ENCODE peak calls at places on chromosomes 16 and 17, in ten cellular contexts. I is mesendoderm; Z is PC-3; U is transverse colon; G is fibroblast of lung; H is A549; F is CD8-positive, alpha-beta memory T cell; N is tibial nerve; W is heart right ventricle; M is adrenal gland. K is an unnamed sample.
A peak's percentile ranks its signal among the peaks of the same experiment; 100 is the strongest.

GRCh38 chr17:18993876-18994275 is 10.7 kb downstream of the FAM83G start:
- DNase-seq in N (no peak), M (no peak), U (no peak), Z (no peak), I (no peak), F (no peak), G (peak; percentile 75), W (no peak), H (no peak), K (no peak)

GRCh38 chr16:31458073-31458834 is 1.0 kb upstream of the ARMC5 start:
- DNase-seq in N (no peak), I (peak; percentile 75), Z (no peak), F (peak; percentile 80), U (peak; percentile 72), H (peak; percentile 60), W (peak; percentile 59), M (peak; percentile 62), G (no peak), K (peak; percentile 65)

GRCh38 chr17:37714897-37715296 is 30.0 kb downstream of the HNF1B start:
- DNase-seq in M (no peak), G (no peak), U (no peak), H (peak; percentile 85), F (no peak), N (no peak), I (no peak), W (no peak), Z (peak; percentile 21), K (no peak)

GRCh38 chr17:2070241-2071023 is 15.5 kb downstream of the HIC1 start:
- DNase-seq in I (peak; percentile 77), W (no peak), U (no peak), G (no peak), H (no peak), N (no peak), M (no peak), F (peak; percentile 76), Z (no peak), K (no peak)

GRCh38 chr17:56867948-56868376 is 34.0 kb downstream of the DGKE start:
- DNase-seq in Z (no peak), N (no peak), H (no peak), W (no peak), F (no peak), U (no peak), M (no peak), G (no peak), I (no peak), K (no peak)

GRCh38 chr17:72430611-72431432 is 310.0 kb downstream of the SOX9 start:
- DNase-seq in F (no peak), M (no peak), Z (peak; percentile 25), U (peak; percentile 77), W (no peak), G (no peak), H (no peak), I (peak; percentile 74), N (no peak), K (no peak)

GRCh38 chr17:38870259-38871165 is 654 bp downstream of the LASP1 start:
- DNase-seq in Z (peak; percentile 19), I (peak; percentile 45), G (peak; percentile 54), M (peak; percentile 76), F (peak; percentile 82), H (peak; percentile 73), N (peak; percentile 75), U (peak; percentile 83), W (peak; percentile 76), K (peak; percentile 73)

GRCh38 chr16:565420-566330 is 1.1 kb upstream of the NHLRC4 start:
- DNase-seq in G (peak; percentile 9), Z (no peak), W (no peak), M (no peak), F (no peak), I (no peak), U (no peak), H (no peak), N (no peak), K (no peak)

GRCh38 chr16:10121496-10121895 is 60.7 kb downstream of the GRIN2A start:
- DNase-seq in F (no peak), H (no peak), U (no peak), Z (peak; percentile 85), I (peak; percentile 41), N (no peak), M (no peak), W (no peak), G (no peak), K (no peak)

GRCh38 chr16:7158481-7158880 is 174.2 kb upstream of the RBFOX1 start:
- DNase-seq in I (no peak), H (no peak), Z (no peak), M (no peak), F (no peak), N (no peak), G (no peak), W (no peak), U (no peak), K (no peak)

GRCh38 chr17:42133461-42134041 is 10.9 kb downstream of the HSPB9 start:
- DNase-seq in H (no peak), N (no peak), G (no peak), U (peak; percentile 64), Z (no peak), I (no peak), M (no peak), F (no peak), W (no peak), K (no peak)

GRCh38 chr16:17435324-17435723 is 35.4 kb downstream of the XYLT1 start:
- DNase-seq in I (no peak), Z (no peak), F (no peak), W (no peak), N (no peak), U (no peak), G (no peak), M (no peak), H (no peak), K (no peak)

GRCh38 chr16:17434006-17434405 is 36.8 kb downstream of the XYLT1 start:
- DNase-seq in M (no peak), N (no peak), F (no peak), U (no peak), W (no peak), G (peak; percentile 21), H (no peak), I (no peak), Z (no peak), K (no peak)

GRCh38 chr16:17432902-17433576 is 37.7 kb downstream of the XYLT1 start:
- DNase-seq in H (no peak), U (no peak), F (no peak), N (no peak), W (no peak), Z (no peak), I (no peak), G (peak; percentile 73), M (no peak), K (no peak)

GRCh38 chr16:17431904-17432625 is 38.7 kb downstream of the XYLT1 start:
- DNase-seq in I (no peak), G (no peak), N (no peak), U (no peak), Z (no peak), H (no peak), W (no peak), M (no peak), F (no peak), K (no peak)

DNA sequence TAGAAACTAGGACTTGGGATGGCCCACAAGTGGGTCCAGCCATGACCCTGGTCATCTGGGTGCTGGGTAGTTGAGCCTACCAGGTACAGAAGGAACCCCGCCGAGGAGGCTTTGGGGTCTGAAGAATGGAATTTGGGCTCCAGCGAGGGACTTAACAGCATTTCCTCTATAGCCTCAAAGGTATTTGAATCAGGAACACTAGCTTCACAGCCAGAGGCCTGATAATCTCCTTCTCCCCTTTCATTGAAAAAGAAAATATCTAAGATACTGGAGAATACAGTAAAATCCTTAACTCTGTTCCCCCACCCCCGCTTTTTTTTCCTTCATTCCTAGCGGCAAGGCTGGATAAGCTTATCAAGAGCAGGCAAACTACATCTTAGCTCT is 37.2 kb downstream of the XYLT1 start:
- DNase-seq in M (no peak), N (no peak), G (no peak), Z (no peak), F (no peak), U (no peak), H (no peak), I (peak; percentile 87), W (no peak), K (no peak)
- H3K4me1 ChIP-seq in M (no peaks in the 10 kb centered on the region), N (no peaks in the 10 kb centered on the region), G (no peaks in the 10 kb centered on the region), Z (no peaks in the 10 kb centered on the region), F (peaks cover 5% of the 10 kb centered on the region), U (no peaks in the 10 kb centered on the region), H (no peaks in the 10 kb centered on the region), I (peaks cover 15% of the 10 kb centered on the region), W (peaks cover 10% of the 10 kb centered on the region), K (no peaks in the 10 kb centered on the region)

DNA sequence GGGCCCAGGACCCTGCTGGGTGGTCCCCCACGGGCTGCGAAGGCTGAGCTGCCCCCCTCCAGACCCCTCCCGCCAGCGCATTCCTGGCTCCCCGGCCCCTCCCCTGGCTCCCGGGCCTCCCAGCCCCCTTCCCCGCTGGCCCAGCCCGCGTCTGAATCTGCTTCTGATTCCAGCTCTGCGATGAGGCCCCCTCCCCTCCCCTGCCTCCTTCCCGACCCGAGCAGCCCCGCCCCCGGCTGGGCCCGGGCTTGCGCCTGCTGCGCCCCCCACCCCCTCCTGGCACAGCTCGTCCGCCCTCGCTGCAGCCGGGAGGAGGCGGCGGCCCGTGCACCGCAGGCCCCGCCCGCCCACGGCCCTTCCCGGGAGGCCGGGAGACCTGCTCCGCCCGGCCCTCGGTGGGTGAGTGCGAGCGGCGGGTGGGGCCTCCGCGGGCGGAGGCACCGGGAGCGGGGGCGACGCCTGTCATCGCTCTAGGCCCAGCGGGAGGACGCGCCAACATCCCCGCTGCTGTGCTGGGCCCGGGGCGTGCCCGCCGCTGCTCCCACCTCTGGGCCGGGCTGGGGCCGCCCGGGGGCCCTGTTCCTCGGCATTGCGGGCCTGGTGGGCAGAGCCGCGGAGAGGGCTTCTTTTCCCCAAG is at the start of gene NTN3:
- DNase-seq in U (no peak), G (no peak), H (no peak), F (no peak), N (no peak), W (no peak), M (no peak), Z (peak; percentile 6), I (peak; percentile 43), K (peak; percentile 28)
- H3K4me1 ChIP-seq in U (peaks cover 16% of the 10 kb centered on the region), G (peaks cover 18% of the 10 kb centered on the region), H (peaks cover 44% of the 10 kb centered on the region), F (peaks cover 17% of the 10 kb centered on the region), N (peaks cover 49% of the 10 kb centered on the region), W (peaks cover 42% of the 10 kb centered on the region), M (peaks cover 37% of the 10 kb centered on the region), Z (peaks cover 9% of the 10 kb centered on the region), I (no peaks in the 10 kb centered on the region), K (peaks cover 24% of the 10 kb centered on the region)

GRCh38 chr16:3819741-3820724 is 60.5 kb downstream of the CREBBP start:
- DNase-seq in M (peak; percentile 47), H (peak; percentile 67), W (peak; percentile 82), U (peak; percentile 19), F (peak; percentile 57), Z (peak; percentile 95), G (peak; percentile 97), N (peak; percentile 52), I (no peak), K (peak; percentile 43)
- H3K4me1 ChIP-seq in M (peaks cover 22% of the 10 kb centered on the region), H (peaks cover 33% of the 10 kb centered on the region), W (peaks cover 87% of the 10 kb centered on the region), U (peaks cover 23% of the 10 kb centered on the region), F (peaks cover 91% of the 10 kb centered on the region), Z (peaks cover 24% of the 10 kb centered on the region), G (peaks cover 26% of the 10 kb centered on the region), N (peaks cover 37% of the 10 kb centered on the region), I (peaks cover 2% of the 10 kb centered on the region), K (peaks cover 17% of the 10 kb centered on the region)

DNA sequence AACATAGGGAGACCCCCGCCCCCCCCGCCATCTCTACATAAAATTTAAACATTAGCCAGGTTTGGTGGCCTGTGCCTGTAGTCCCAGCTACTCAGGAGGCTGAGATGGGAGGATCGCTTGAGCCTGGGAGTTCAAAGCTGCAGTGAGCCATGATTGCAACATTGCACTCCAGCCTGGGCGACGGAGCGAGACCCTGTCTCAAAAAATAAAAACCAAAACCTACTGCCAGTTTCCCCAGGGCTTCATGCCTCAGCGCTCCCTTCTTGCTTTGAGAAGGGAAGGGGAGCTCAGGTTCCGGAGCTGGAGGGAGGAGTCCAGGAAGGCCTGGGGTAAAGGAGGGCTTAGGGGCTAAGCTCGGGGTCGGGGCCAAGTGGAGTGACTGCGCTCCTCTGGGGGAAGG is 20.5 kb downstream of the PLCD3 start:
- DNase-seq in M (no peak), N (no peak), W (no peak), H (no peak), I (no peak), U (no peak), Z (no peak), F (no peak), G (no peak), K (no peak)
- H3K4me1 ChIP-seq in M (peaks cover 26% of the 10 kb centered on the region), N (peaks cover 6% of the 10 kb centered on the region), W (peaks cover 29% of the 10 kb centered on the region), H (no peaks in the 10 kb centered on the region), I (no peaks in the 10 kb centered on the region), U (no peaks in the 10 kb centered on the region), Z (no peaks in the 10 kb centered on the region), F (no peaks in the 10 kb centered on the region), G (no peaks in the 10 kb centered on the region), K (no peaks in the 10 kb centered on the region)